ENCODE peak calls at places on chromosomes 2 and 18, in seven cellular contexts. E is pulmonary artery endothelial cell; P is NCI-H2171 treated with DMSO at 0.1 percent for 48 hours; W is SW 1271; Z is naive thymus-derived CD4-positive, alpha-beta T cell; S is psoas muscle; N is heart right ventricle. U is an unnamed sample.

GRCh38 chr2:207296265-207296948 is 130.7 kb upstream of the KLF7 start:
- DNase-seq in E (no peak), P (no peak), W (no peak), Z (no peak), S (no peak), N (peak; percentile 24), U (no peak)

GRCh38 chr2:171160119-171160629 is 519 bp downstream of the TLK1 start:
- DNase-seq in E (peak; percentile 15), P (peak; percentile 86), W (peak; percentile 60), Z (peak; percentile 68), S (peak; percentile 70), N (peak; percentile 68), U (no peak)

GRCh38 chr2:96859338-96859649 is 1.5 kb upstream of the ANKRD39 start:
- DNase-seq in E (no peak), P (no peak), W (no peak), Z (no peak), S (peak; percentile 69), N (peak; percentile 80), U (no peak)

GRCh38 chr2:172296267-172297046 is 130.9 kb upstream of the ITGA6 start:
- DNase-seq in E (no peak), P (no peak), W (no peak), Z (no peak), S (no peak), N (no peak), U (no peak)

GRCh38 chr2:211085056-211085680 is 528.8 kb downstream of the CPS1 start:
- DNase-seq in E (no peak), P (peak; percentile 44), W (peak; percentile 29), Z (no peak), S (no peak), N (no peak), U (no peak)

GRCh38 chr2:40455661-40456060 is 3.8 kb upstream of the SLC8A1 start:
- DNase-seq in E (no peak), P (no peak), W (no peak), Z (no peak), S (no peak), N (no peak), U (no peak)

GRCh38 chr18:31217038-31217437 is 54.4 kb upstream of the DSC1 start:
- DNase-seq in E (no peak), P (no peak), W (no peak), Z (no peak), S (no peak), N (no peak), U (no peak)

GRCh38 chr18:12838178-12838634 is 45.8 kb downstream of the PTPN2 start:
- DNase-seq in E (no peak), P (no peak), W (peak; percentile 78), Z (no peak), S (peak; percentile 27), N (no peak), U (no peak)

GRCh38 chr2:12243381-12243780 is 473.4 kb upstream of the TRIB2 start:
- DNase-seq in E (no peak), P (no peak), W (no peak), Z (no peak), S (no peak), N (no peak), U (no peak)

GRCh38 chr2:147609301-147609700 is 235.5 kb upstream of the ACVR2A start:
- DNase-seq in E (no peak), P (no peak), W (no peak), Z (no peak), S (no peak), N (no peak), U (no peak)

GRCh38 chr2:16623046-16623445 is 42.6 kb downstream of the CYRIA start:
- DNase-seq in E (no peak), P (no peak), W (no peak), Z (no peak), S (no peak), N (no peak), U (no peak)

GRCh38 chr2:9191044-9191481 is 15.5 kb upstream of the ASAP2 start:
- DNase-seq in E (no peak), P (no peak), W (no peak), Z (no peak), S (peak; percentile 87), N (peak; percentile 86), U (no peak)

GRCh38 chr2:210604666-210605065 is 48.3 kb downstream of the CPS1 start:
- DNase-seq in E (no peak), P (no peak), W (no peak), Z (no peak), S (no peak), N (no peak), U (no peak)

U was measured in NCI-H524 treated with DMSO at 0.1 percent for 48 hours.